ENCODE peak calls at places on chromosomes 13 and 19, in ten cellular contexts. One of them, this sample, is unnamed.

GRCh38 chr19:5880604-5881078 is 10.3 kb upstream of the FUT5 start:
- DNase-seq in B cell: no peak
- DNase-seq in heart left ventricle: peak; percentile 77
- DNase-seq in GM12864: no peak
- DNase-seq in choroid plexus epithelial cell: peak; percentile 93
- DNase-seq in fibroblast of mammary gland: peak; percentile 57
- DNase-seq in osteocyte: no peak
- DNase-seq in H1: no peak
- DNase-seq in Calu3: no peak
- DNase-seq in MM.1S: no peak
- DNase-seq in this sample: no peak

GRCh38 chr13:19910336-19911072 is 47.1 kb upstream of the ZMYM5 start:
- DNase-seq in B cell: no peak
- DNase-seq in heart left ventricle: no peak
- DNase-seq in GM12864: no peak
- DNase-seq in choroid plexus epithelial cell: peak; percentile 41
- DNase-seq in fibroblast of mammary gland: peak; percentile 42
- DNase-seq in osteocyte: no peak
- DNase-seq in H1: no peak
- DNase-seq in Calu3: peak; percentile 22
- DNase-seq in MM.1S: no peak
- DNase-seq in this sample: no peak

GRCh38 chr19:13356686-13357280 is 149.5 kb downstream of the CACNA1A start:
- DNase-seq in B cell: no peak
- DNase-seq in heart left ventricle: no peak
- DNase-seq in GM12864: no peak
- DNase-seq in choroid plexus epithelial cell: no peak
- DNase-seq in fibroblast of mammary gland: no peak
- DNase-seq in osteocyte: no peak
- DNase-seq in H1: no peak
- DNase-seq in Calu3: no peak
- DNase-seq in MM.1S: no peak
- DNase-seq in this sample: no peak

GRCh38 chr13:39410089-39410901 is 192.7 kb downstream of the LHFPL6 start:
- DNase-seq in B cell: no peak
- DNase-seq in heart left ventricle: no peak
- DNase-seq in GM12864: no peak
- DNase-seq in choroid plexus epithelial cell: peak; percentile 93
- DNase-seq in fibroblast of mammary gland: peak; percentile 86
- DNase-seq in osteocyte: no peak
- DNase-seq in H1: no peak
- DNase-seq in Calu3: no peak
- DNase-seq in MM.1S: no peak
- DNase-seq in this sample: no peak

GRCh38 chr13:19324325-19324724 is 142.7 kb upstream of the TUBA3C start:
- DNase-seq in B cell: no peak
- DNase-seq in heart left ventricle: no peak
- DNase-seq in GM12864: no peak
- DNase-seq in choroid plexus epithelial cell: no peak
- DNase-seq in fibroblast of mammary gland: no peak
- DNase-seq in osteocyte: no peak
- DNase-seq in H1: no peak
- DNase-seq in Calu3: no peak
- DNase-seq in MM.1S: no peak
- DNase-seq in this sample: no peak

GRCh38 chr19:56905616-56906015 is 65.1 kb upstream of the PEG3 start:
- DNase-seq in B cell: no peak
- DNase-seq in heart left ventricle: no peak
- DNase-seq in GM12864: no peak
- DNase-seq in choroid plexus epithelial cell: no peak
- DNase-seq in fibroblast of mammary gland: no peak
- DNase-seq in osteocyte: no peak
- DNase-seq in H1: no peak
- DNase-seq in Calu3: no peak
- DNase-seq in MM.1S: no peak
- DNase-seq in this sample: no peak

GRCh38 chr13:37319041-37319443 is 213.6 kb upstream of the CSNK1A1L start:
- DNase-seq in B cell: no peak
- DNase-seq in heart left ventricle: no peak
- DNase-seq in GM12864: no peak
- DNase-seq in choroid plexus epithelial cell: no peak
- DNase-seq in fibroblast of mammary gland: peak; percentile 38
- DNase-seq in osteocyte: no peak
- DNase-seq in H1: no peak
- DNase-seq in Calu3: no peak
- DNase-seq in MM.1S: no peak
- DNase-seq in this sample: no peak

GRCh38 chr13:43095771-43096719 is 72.7 kb downstream of the DNAJC15 start:
- DNase-seq in B cell: no peak
- DNase-seq in heart left ventricle: no peak
- DNase-seq in GM12864: no peak
- DNase-seq in choroid plexus epithelial cell: no peak
- DNase-seq in fibroblast of mammary gland: peak; percentile 35
- DNase-seq in osteocyte: no peak
- DNase-seq in H1: no peak
- DNase-seq in Calu3: no peak
- DNase-seq in MM.1S: no peak
- DNase-seq in this sample: no peak

GRCh38 chr13:59734393-59734792 is 429.3 kb downstream of the DIAPH3 start:
- DNase-seq in B cell: peak; percentile 47
- DNase-seq in heart left ventricle: no peak
- DNase-seq in GM12864: peak; percentile 85
- DNase-seq in choroid plexus epithelial cell: no peak
- DNase-seq in fibroblast of mammary gland: no peak
- DNase-seq in osteocyte: no peak
- DNase-seq in H1: no peak
- DNase-seq in Calu3: no peak
- DNase-seq in MM.1S: no peak
- DNase-seq in this sample: no peak

GRCh38 chr19:39428309-39429112 is 7.2 kb downstream of the RPS16 start:
- DNase-seq in B cell: no peak
- DNase-seq in heart left ventricle: peak; percentile 86
- DNase-seq in GM12864: no peak
- DNase-seq in choroid plexus epithelial cell: peak; percentile 93
- DNase-seq in fibroblast of mammary gland: peak; percentile 89
- DNase-seq in osteocyte: peak; percentile 94
- DNase-seq in H1: no peak
- DNase-seq in Calu3: no peak
- DNase-seq in MM.1S: no peak
- DNase-seq in this sample: peak; percentile 70

GRCh38 chr19:2517881-2518601 is 42.1 kb downstream of the GADD45B start:
- DNase-seq in B cell: no peak
- DNase-seq in heart left ventricle: no peak
- DNase-seq in GM12864: no peak
- DNase-seq in choroid plexus epithelial cell: peak; percentile 78
- DNase-seq in fibroblast of mammary gland: no peak
- DNase-seq in osteocyte: no peak
- DNase-seq in H1: no peak
- DNase-seq in Calu3: no peak
- DNase-seq in MM.1S: no peak
- DNase-seq in this sample: peak; percentile 85

GRCh38 chr19:18657590-18658365 is 20.9 kb downstream of the KLHL26 start:
- DNase-seq in B cell: no peak
- DNase-seq in heart left ventricle: peak; percentile 84
- DNase-seq in GM12864: no peak
- DNase-seq in choroid plexus epithelial cell: peak; percentile 93
- DNase-seq in fibroblast of mammary gland: peak; percentile 82
- DNase-seq in osteocyte: peak; percentile 90
- DNase-seq in H1: no peak
- DNase-seq in Calu3: no peak
- DNase-seq in MM.1S: no peak
- DNase-seq in this sample: no peak

GRCh38 chr19:18504886-18505610 is 16.8 kb downstream of the ELL start:
- DNase-seq in B cell: no peak
- DNase-seq in heart left ventricle: no peak
- DNase-seq in GM12864: no peak
- DNase-seq in choroid plexus epithelial cell: no peak
- DNase-seq in fibroblast of mammary gland: no peak
- DNase-seq in osteocyte: no peak
- DNase-seq in H1: no peak
- DNase-seq in Calu3: no peak
- DNase-seq in MM.1S: no peak
- DNase-seq in this sample: no peak

GRCh38 chr19:45079063-45079910 is at the start of gene GEMIN7:
- DNase-seq in B cell: peak; percentile 79
- DNase-seq in heart left ventricle: peak; percentile 81
- DNase-seq in GM12864: no peak
- DNase-seq in choroid plexus epithelial cell: peak; percentile 70
- DNase-seq in fibroblast of mammary gland: peak; percentile 57
- DNase-seq in osteocyte: peak; percentile 93
- DNase-seq in H1: no peak
- DNase-seq in Calu3: peak; percentile 92
- DNase-seq in MM.1S: peak; percentile 82
- DNase-seq in this sample: peak; percentile 64

GRCh38 chr13:76043882-76044281 is 407.8 kb downstream of the LMO7 start:
- DNase-seq in B cell: no peak
- DNase-seq in heart left ventricle: no peak
- DNase-seq in GM12864: no peak
- DNase-seq in choroid plexus epithelial cell: peak; percentile 11
- DNase-seq in fibroblast of mammary gland: no peak
- DNase-seq in osteocyte: no peak
- DNase-seq in H1: no peak
- DNase-seq in Calu3: no peak
- DNase-seq in MM.1S: no peak
- DNase-seq in this sample: no peak

GRCh38 chr19:2050349-2050990 is 574 bp downstream of the MKNK2 start:
- DNase-seq in B cell: no peak
- DNase-seq in heart left ventricle: no peak
- DNase-seq in GM12864: no peak
- DNase-seq in choroid plexus epithelial cell: no peak
- DNase-seq in fibroblast of mammary gland: no peak
- DNase-seq in osteocyte: no peak
- DNase-seq in H1: no peak
- DNase-seq in Calu3: no peak
- DNase-seq in MM.1S: no peak
- DNase-seq in this sample: no peak

GRCh38 chr13:113002206-113002821 is 33.3 kb downstream of the MCF2L start:
- DNase-seq in B cell: no peak
- DNase-seq in heart left ventricle: no peak
- DNase-seq in GM12864: no peak
- DNase-seq in choroid plexus epithelial cell: no peak
- DNase-seq in fibroblast of mammary gland: no peak
- DNase-seq in osteocyte: no peak
- DNase-seq in H1: peak; percentile 21
- DNase-seq in Calu3: peak; percentile 33
- DNase-seq in MM.1S: no peak
- DNase-seq in this sample: no peak

GRCh38 chr19:53532362-53532761 is 5.6 kb upstream of the ZNF331 start:
- DNase-seq in B cell: no peak
- DNase-seq in heart left ventricle: no peak
- DNase-seq in GM12864: no peak
- DNase-seq in choroid plexus epithelial cell: no peak
- DNase-seq in fibroblast of mammary gland: no peak
- DNase-seq in osteocyte: no peak
- DNase-seq in H1: no peak
- DNase-seq in Calu3: no peak
- DNase-seq in MM.1S: no peak
- DNase-seq in this sample: no peak
- TF ChIP-seq CTCF in B cell: no peak
- TF ChIP-seq CTCF in heart left ventricle: no peak
- TF ChIP-seq CTCF in GM12864: no peak
- TF ChIP-seq CTCF in choroid plexus epithelial cell: no peak
- TF ChIP-seq CTCF in fibroblast of mammary gland: no peak
- TF ChIP-seq CTCF in osteocyte: no peak
- TF ChIP-seq CTCF in H1: no peak
- TF ChIP-seq CTCF in Calu3: no peak
- TF ChIP-seq CTCF in MM.1S: no peak
- TF ChIP-seq CTCF in this sample: no peak

DNA sequence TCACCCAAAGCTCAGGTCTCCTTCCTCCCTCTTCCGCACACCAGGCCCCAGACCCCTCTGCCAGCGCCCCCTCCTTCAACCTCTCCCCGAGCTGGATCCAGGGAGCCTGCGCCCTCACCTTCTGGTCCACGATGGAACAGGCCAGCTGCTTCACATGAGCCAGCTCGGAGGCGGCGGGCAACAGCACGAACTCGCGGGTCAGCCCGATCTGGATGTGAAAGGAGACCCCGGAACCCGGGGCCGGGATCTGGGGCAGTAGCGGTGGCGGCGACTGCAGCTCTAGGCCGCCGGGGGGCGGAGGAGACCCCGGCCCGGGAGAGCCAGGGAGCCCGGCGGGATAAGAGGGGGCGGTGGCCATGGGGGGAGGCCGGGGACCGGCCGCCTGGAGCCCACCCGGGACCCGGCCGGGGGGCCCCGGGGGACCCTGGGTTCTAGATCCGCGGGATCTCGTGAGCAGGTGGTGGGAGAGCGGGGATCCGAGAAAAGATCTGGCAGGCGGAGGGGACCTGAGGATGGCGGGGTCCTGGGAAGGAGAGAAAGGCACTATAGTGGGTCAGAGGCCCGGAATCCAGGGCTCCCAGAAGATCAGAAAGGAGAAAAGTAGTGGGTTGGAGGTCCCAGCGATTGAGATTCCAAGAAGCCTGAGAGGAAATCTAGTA is 772 bp downstream of the PRKD2 start:
- DNase-seq in B cell: no peak
- DNase-seq in heart left ventricle: no peak
- DNase-seq in GM12864: no peak
- DNase-seq in choroid plexus epithelial cell: no peak
- DNase-seq in fibroblast of mammary gland: no peak
- DNase-seq in osteocyte: no peak
- DNase-seq in H1: no peak
- DNase-seq in Calu3: peak; percentile 41
- DNase-seq in MM.1S: no peak
- DNase-seq in this sample: peak; percentile 55
- TF ChIP-seq CTCF in B cell: no peak
- TF ChIP-seq CTCF in heart left ventricle: no peak
- TF ChIP-seq CTCF in GM12864: peak; percentile 2
- TF ChIP-seq CTCF in choroid plexus epithelial cell: no peak
- TF ChIP-seq CTCF in fibroblast of mammary gland: no peak
- TF ChIP-seq CTCF in osteocyte: peak; percentile 31
- TF ChIP-seq CTCF in H1: peak; percentile 45
- TF ChIP-seq CTCF in Calu3: no peak
- TF ChIP-seq CTCF in MM.1S: no peak
- TF ChIP-seq CTCF in this sample: peak; percentile 23

DNA sequence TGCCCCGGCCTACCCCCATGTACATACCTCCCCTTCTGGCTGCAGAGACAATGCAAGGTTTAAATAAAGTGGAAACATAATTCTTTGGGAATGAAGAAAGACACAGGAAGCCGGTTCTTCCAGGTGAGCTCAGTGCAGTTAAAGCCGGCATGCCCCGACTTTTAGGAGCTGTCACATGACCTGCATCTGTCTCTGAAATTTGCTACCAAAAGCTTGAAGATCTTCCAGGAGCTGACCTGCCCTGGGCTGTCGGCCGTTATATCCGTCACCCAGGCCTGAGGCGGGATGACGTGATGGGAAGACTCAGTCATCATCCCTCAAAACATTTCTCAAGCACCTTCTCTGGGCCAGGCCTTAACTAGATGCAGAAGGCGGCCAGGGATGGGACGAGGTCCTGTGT is 10.3 kb downstream of the RAB8A start:
- DNase-seq in B cell: no peak
- DNase-seq in heart left ventricle: no peak
- DNase-seq in GM12864: no peak
- DNase-seq in choroid plexus epithelial cell: no peak
- DNase-seq in fibroblast of mammary gland: no peak
- DNase-seq in osteocyte: no peak
- DNase-seq in H1: no peak
- DNase-seq in Calu3: no peak
- DNase-seq in MM.1S: no peak
- DNase-seq in this sample: no peak
- TF ChIP-seq CTCF in B cell: no peak
- TF ChIP-seq CTCF in heart left ventricle: no peak
- TF ChIP-seq CTCF in GM12864: no peak
- TF ChIP-seq CTCF in choroid plexus epithelial cell: no peak
- TF ChIP-seq CTCF in fibroblast of mammary gland: no peak
- TF ChIP-seq CTCF in osteocyte: no peak
- TF ChIP-seq CTCF in H1: no peak
- TF ChIP-seq CTCF in Calu3: no peak
- TF ChIP-seq CTCF in MM.1S: no peak
- TF ChIP-seq CTCF in this sample: no peak

GRCh38 chr13:27977476-27978300 is 8.6 kb upstream of the CDX2 start:
- DNase-seq in B cell: no peak
- DNase-seq in heart left ventricle: no peak
- DNase-seq in GM12864: no peak
- DNase-seq in choroid plexus epithelial cell: no peak
- DNase-seq in fibroblast of mammary gland: peak; percentile 29
- DNase-seq in osteocyte: no peak
- DNase-seq in H1: no peak
- DNase-seq in Calu3: no peak
- DNase-seq in MM.1S: no peak
- DNase-seq in this sample: no peak
- TF ChIP-seq CTCF in B cell: no peak
- TF ChIP-seq CTCF in heart left ventricle: no peak
- TF ChIP-seq CTCF in GM12864: no peak
- TF ChIP-seq CTCF in choroid plexus epithelial cell: no peak
- TF ChIP-seq CTCF in fibroblast of mammary gland: no peak
- TF ChIP-seq CTCF in osteocyte: no peak
- TF ChIP-seq CTCF in H1: no peak
- TF ChIP-seq CTCF in Calu3: peak; percentile 15
- TF ChIP-seq CTCF in MM.1S: no peak
- TF ChIP-seq CTCF in this sample: no peak

This sample was measured in mesothelial cell of epicardium.